ENCODE peak calls at places on chromosomes 5 and 9, in seven cellular contexts. E, F, S, N, V, X and O are unnamed samples.

GRCh38 chr5:157352756-157353340 is 86.9 kb downstream of the CYFIP2 start:
- DNase-seq in N (no peak), X (no peak), E (no peak), F (no peak), V (no peak), S (no peak), O (no peak)

GRCh38 chr5:179265529-179266290 is 79.6 kb downstream of the ADAMTS2 start:
- DNase-seq in S (peak), X (peak), F (no peak), V (no peak), N (peak), E (peak), O (peak)

GRCh38 chr5:159510282-159510681 is 180.0 kb upstream of the IL12B start:
- DNase-seq in F (no peak), X (peak), N (no peak), E (peak), S (no peak), V (peak), O (peak)

GRCh38 chr9:102135768-102136167 is 397.3 kb upstream of the GRIN3A start:
- DNase-seq in S (no peak), N (no peak), E (no peak), F (no peak), V (no peak), X (no peak), O (no peak)

GRCh38 chr9:108786756-108787663 is 68.8 kb downstream of the ACTL7B start:
- DNase-seq in X (peak), E (no peak), F (no peak), S (no peak), N (no peak), V (peak), O (no peak)

GRCh38 chr5:130050585-130050984 is 146.3 kb downstream of the CHSY3 start:
- DNase-seq in V (no peak), S (no peak), X (no peak), N (no peak), E (no peak), F (no peak), O (no peak)

GRCh38 chr9:5579881-5580280 is 49.0 kb upstream of the RIC1 start:
- DNase-seq in E (no peak), N (no peak), V (no peak), F (no peak), X (no peak), S (no peak), O (no peak)

GRCh38 chr5:108315829-108316228 is 66.1 kb downstream of the FBXL17 start:
- DNase-seq in S (no peak), F (no peak), N (no peak), E (no peak), V (no peak), X (no peak), O (no peak)

GRCh38 chr5:91311697-91312501 is 71.2 kb downstream of the ARRDC3 start:
- DNase-seq in S (peak), X (peak), N (peak), V (peak), E (peak), F (peak), O (peak)

GRCh38 chr9:126154182-126154827 is 172.3 kb upstream of the MVB12B start:
- DNase-seq in S (no peak), E (no peak), F (no peak), N (no peak), V (no peak), X (no peak), O (no peak)

GRCh38 chr9:117546894-117547293 is 132.0 kb upstream of the ASTN2 start:
- DNase-seq in E (no peak), F (peak), V (no peak), S (no peak), X (no peak), N (no peak), O (no peak)

GRCh38 chr5:143644751-143645150 is 167.2 kb upstream of the HMHB1 start:
- DNase-seq in N (no peak), X (no peak), F (no peak), S (no peak), V (no peak), E (no peak), O (no peak)

GRCh38 chr9:95382433-95382832 is 64.9 kb upstream of the FANCC start:
- DNase-seq in V (no peak), N (no peak), E (no peak), S (no peak), F (no peak), X (no peak), O (no peak)

GRCh38 chr5:122019936-122020590 is 58.0 kb downstream of the LOX start:
- DNase-seq in N (no peak), V (no peak), X (no peak), F (no peak), E (no peak), S (no peak), O (no peak)

GRCh38 chr9:123225374-123225813 is 43.0 kb downstream of the STRBP start:
- DNase-seq in V (peak), S (no peak), N (no peak), F (peak), X (peak), E (no peak), O (no peak)

GRCh38 chr9:134568116-134568515 is 73.5 kb upstream of the COL5A1 start:
- DNase-seq in E (no peak), F (no peak), S (no peak), V (no peak), X (no peak), N (peak), O (peak)

GRCh38 chr5:153276151-153276550 is 214.3 kb upstream of the GRIA1 start:
- DNase-seq in V (no peak), X (peak), E (no peak), F (no peak), S (no peak), N (no peak), O (no peak)

GRCh38 chr5:179793470-179794139 is at the start of gene LTC4S:
- DNase-seq in F (no peak), N (no peak), V (no peak), X (peak), S (no peak), E (peak), O (peak)